ENCODE peak calls at places on chromosomes 6 and 20, in nine cellular contexts. F is upper lobe of left lung; J is H9; P is PC-9; A is dorsolateral prefrontal cortex; T is CD8-positive, alpha-beta T cell; C is testis; K is right lobe of liver; V is A549. I is an unnamed sample.

GRCh38 chr6:118660218-118660569 is 8.8 kb upstream of the CEP85L start:
- DNase-seq in F (no peak), J (no peak), P (no peak), A (no peak), T (peak), C (no peak), K (no peak), V (no peak), I (no peak)

GRCh38 chr6:36301085-36301658 is 31.3 kb downstream of the PNPLA1 start:
- DNase-seq in F (no peak), J (no peak), P (no peak), A (no peak), T (no peak), C (no peak), K (no peak), V (no peak), I (no peak)

GRCh38 chr6:70413829-70414494 is 654 bp downstream of the FAM135A start:
- DNase-seq in F (peak), J (no peak), P (no peak), A (no peak), T (no peak), C (peak), K (no peak), V (peak), I (no peak)

GRCh38 chr6:139194740-139195139 is 59.9 kb downstream of the HECA start:
- DNase-seq in F (no peak), J (no peak), P (no peak), A (no peak), T (no peak), C (no peak), K (no peak), V (no peak), I (no peak)

GRCh38 chr6:130852844-130853554 is 25.8 kb downstream of the SMLR1 start:
- DNase-seq in F (no peak), J (no peak), P (no peak), A (no peak), T (no peak), C (no peak), K (no peak), V (no peak), I (no peak)

GRCh38 chr6:170176621-170177382 is 114.1 kb downstream of the DLL1 start:
- DNase-seq in F (peak), J (no peak), P (no peak), A (peak), T (no peak), C (no peak), K (no peak), V (peak), I (no peak)

GRCh38 chr6:122050226-122050755 is 349.2 kb upstream of the HSF2 start:
- DNase-seq in F (no peak), J (no peak), P (no peak), A (no peak), T (no peak), C (no peak), K (no peak), V (no peak), I (no peak)

GRCh38 chr6:89605861-89606260 is 32.7 kb downstream of the LYRM2 start:
- DNase-seq in F (no peak), J (no peak), P (no peak), A (no peak), T (no peak), C (no peak), K (no peak), V (no peak), I (no peak)

GRCh38 chr6:10633216-10633615 is 61.2 kb downstream of the C6orf52 start:
- DNase-seq in F (no peak), J (no peak), P (peak), A (no peak), T (no peak), C (no peak), K (no peak), V (peak), I (no peak)

GRCh38 chr6:100462396-100462795 is 2.3 kb downstream of the SIM1 start:
- DNase-seq in F (no peak), J (no peak), P (no peak), A (no peak), T (no peak), C (no peak), K (no peak), V (no peak), I (no peak)

GRCh38 chr6:111841822-111842221 is 31.4 kb downstream of the FYN start:
- DNase-seq in F (no peak), J (no peak), P (no peak), A (no peak), T (no peak), C (no peak), K (no peak), V (no peak), I (no peak)

GRCh38 chr6:118469468-118469867 is 78.6 kb upstream of the PLN start:
- DNase-seq in F (no peak), J (no peak), P (peak), A (no peak), T (no peak), C (no peak), K (peak), V (no peak), I (no peak)

GRCh38 chr6:51350308-51350904 is 531.7 kb downstream of the TFAP2B start:
- DNase-seq in F (no peak), J (no peak), P (no peak), A (no peak), T (no peak), C (no peak), K (no peak), V (no peak), I (no peak)

GRCh38 chr20:57079016-57080005 is 187.1 kb downstream of the BMP7 start:
- DNase-seq in F (no peak), J (no peak), P (no peak), A (no peak), T (no peak), C (no peak), K (no peak), V (no peak), I (no peak)

GRCh38 chr6:127561660-127562059 is 15.3 kb upstream of the C6orf58 start:
- DNase-seq in F (no peak), J (no peak), P (peak), A (no peak), T (no peak), C (no peak), K (no peak), V (no peak), I (no peak)

GRCh38 chr6:40550096-40550731 is 37.0 kb downstream of the LRFN2 start:
- DNase-seq in F (no peak), J (no peak), P (no peak), A (no peak), T (no peak), C (peak), K (no peak), V (peak), I (no peak)

GRCh38 chr20:61218886-61219480 is 33.1 kb upstream of the CDH4 start:
- DNase-seq in F (no peak), J (no peak), P (no peak), A (no peak), T (no peak), C (no peak), K (no peak), V (no peak), I (no peak)

GRCh38 chr20:13183005-13183404 is 38.1 kb upstream of the ISM1 start:
- DNase-seq in F (no peak), J (no peak), P (no peak), A (no peak), T (no peak), C (no peak), K (no peak), V (no peak), I (no peak)

GRCh38 chr6:50663806-50664205 is 49.5 kb upstream of the TFAP2D start:
- DNase-seq in F (no peak), J (no peak), P (no peak), A (no peak), T (no peak), C (no peak), K (no peak), V (no peak), I (no peak)

GRCh38 chr6:24980507-24981384 is 45.0 kb upstream of the RIPOR2 start:
- DNase-seq in F (no peak), J (peak), P (peak), A (no peak), T (no peak), C (no peak), K (no peak), V (no peak), I (no peak)

GRCh38 chr6:25175216-25175615 is 104.0 kb upstream of the CARMIL1 start:
- DNase-seq in F (no peak), J (no peak), P (peak), A (no peak), T (no peak), C (no peak), K (no peak), V (no peak), I (no peak)

GRCh38 chr20:14902432-14903089 is 565.1 kb upstream of the FLRT3 start:
- DNase-seq in F (no peak), J (no peak), P (no peak), A (no peak), T (no peak), C (no peak), K (no peak), V (no peak), I (no peak)

GRCh38 chr20:56249244-56249955 is 868 bp downstream of the MC3R start:
- DNase-seq in F (peak), J (peak), P (no peak), A (no peak), T (no peak), C (peak), K (no peak), V (peak), I (no peak)

GRCh38 chr6:123118811-123119210 is 122.8 kb downstream of the CLVS2 start:
- DNase-seq in F (no peak), J (no peak), P (peak), A (no peak), T (no peak), C (no peak), K (no peak), V (no peak), I (no peak)

GRCh38 chr20:34046330-34046729 is 52.6 kb downstream of the RALY start:
- DNase-seq in F (no peak), J (no peak), P (no peak), A (no peak), T (no peak), C (no peak), K (no peak), V (no peak), I (no peak)
- TF ChIP-seq CTCF in F (no peak), J (no peak), P (no peak), A (no peak), T (no peak), C (no peak), K (no peak), V (no peak), I (no peak)

GRCh38 chr6:157244175-157244574 is 79.1 kb downstream of the TMEM242 start:
- DNase-seq in F (no peak), J (no peak), P (no peak), A (no peak), T (no peak), C (no peak), K (no peak), V (no peak), I (no peak)
- H3K27ac ChIP-seq in F (no peak), J (no peak), P (no peak), A (peak), T (no peak), C (no peak), K (no peak), V (no peak), I (peak)

DNA sequence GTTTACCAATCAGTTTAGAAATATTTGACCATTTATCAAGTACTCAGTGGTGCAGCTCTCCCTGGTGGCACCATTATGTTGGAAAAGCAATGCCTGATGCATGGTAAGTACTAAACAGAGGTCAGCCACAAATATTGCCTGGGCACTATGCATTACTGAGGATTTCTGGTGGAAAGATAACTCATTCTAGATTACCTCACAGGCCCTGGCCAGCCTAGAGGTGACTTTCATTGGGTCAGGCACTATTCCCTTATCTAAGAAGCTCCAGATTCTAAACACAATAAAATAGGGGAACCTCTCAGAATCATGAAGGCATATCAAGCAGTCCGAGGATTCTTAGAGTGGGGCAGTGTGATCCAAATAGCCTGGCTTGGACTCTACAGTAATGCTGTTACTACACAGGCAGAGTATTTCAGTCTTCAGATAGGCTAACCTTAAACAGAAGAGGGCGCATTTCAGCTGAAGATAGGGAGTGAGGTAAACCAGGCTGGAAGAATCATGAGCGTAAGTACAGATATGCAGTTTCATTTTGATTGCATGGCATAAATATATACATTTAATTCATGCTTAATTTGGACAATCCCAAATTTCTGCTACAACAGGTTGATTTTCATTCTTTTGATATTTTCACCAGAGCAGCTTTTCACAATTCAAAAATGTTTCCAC is 12.1 kb downstream of the LGSN start:
- DNase-seq in F (no peak), J (no peak), P (no peak), A (no peak), T (no peak), C (no peak), K (no peak), V (peak), I (no peak)
- TF ChIP-seq CTCF in F (no peak), J (peak), P (peak), A (no peak), T (no peak), C (no peak), K (peak), V (peak), I (peak)

GRCh38 chr20:62890444-62890843 is 28.8 kb upstream of the TCFL5 start:
- DNase-seq in F (no peak), J (no peak), P (no peak), A (no peak), T (no peak), C (no peak), K (no peak), V (no peak), I (no peak)
- H3K27ac ChIP-seq in F (no peak), J (no peak), P (no peak), A (no peak), T (no peak), C (no peak), K (no peak), V (no peak), I (no peak)

GRCh38 chr6:35050988-35051330 is 90.2 kb downstream of the TCP11 start:
- DNase-seq in F (no peak), J (no peak), P (no peak), A (no peak), T (no peak), C (no peak), K (no peak), V (no peak), I (no peak)

GRCh38 chr6:35051997-35052583 is 89.0 kb downstream of the TCP11 start:
- DNase-seq in F (no peak), J (no peak), P (no peak), A (no peak), T (no peak), C (no peak), K (no peak), V (no peak), I (no peak)

GRCh38 chr6:35049885-35050284 is 91.3 kb downstream of the TCP11 start:
- DNase-seq in F (no peak), J (no peak), P (no peak), A (peak), T (no peak), C (peak), K (no peak), V (no peak), I (no peak)

GRCh38 chr6:35050291-35050987 is 90.7 kb downstream of the TCP11 start:
- DNase-seq in F (no peak), J (no peak), P (no peak), A (no peak), T (no peak), C (no peak), K (no peak), V (no peak), I (no peak)

DNA sequence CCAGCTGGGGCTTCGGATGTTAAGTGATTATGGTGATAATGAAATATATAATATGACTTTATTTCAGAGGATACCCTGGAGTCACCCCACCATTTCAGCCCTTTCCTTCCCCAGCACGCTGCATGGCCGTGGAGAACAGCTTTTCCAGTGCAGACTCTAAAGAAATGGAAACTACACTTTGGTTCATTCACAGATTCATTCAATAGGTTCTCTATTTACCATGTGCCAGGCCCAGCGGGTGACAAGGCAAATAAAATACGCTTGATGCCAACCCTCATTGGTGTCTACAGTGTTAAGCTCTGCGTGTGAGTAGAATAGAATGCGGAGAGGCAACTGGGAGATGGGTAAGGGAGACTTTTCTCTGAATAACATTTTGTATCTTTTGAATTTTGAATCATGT is 89.7 kb downstream of the TCP11 start:
- DNase-seq in F (no peak), J (no peak), P (no peak), A (no peak), T (no peak), C (no peak), K (no peak), V (no peak), I (no peak)
- TF ChIP-seq CTCF in F (no peak), J (no peak), P (no peak), A (no peak), T (no peak), C (no peak), K (no peak), V (no peak), I (no peak)

GRCh38 chr6:2488578-2488977 is 243.2 kb upstream of the GMDS start:
- DNase-seq in F (no peak), J (no peak), P (no peak), A (no peak), T (no peak), C (no peak), K (no peak), V (no peak), I (no peak)
- H3K27ac ChIP-seq in F (no peak), J (no peak), P (no peak), A (no peak), T (no peak), C (no peak), K (no peak), V (no peak), I (no peak)

DNA sequence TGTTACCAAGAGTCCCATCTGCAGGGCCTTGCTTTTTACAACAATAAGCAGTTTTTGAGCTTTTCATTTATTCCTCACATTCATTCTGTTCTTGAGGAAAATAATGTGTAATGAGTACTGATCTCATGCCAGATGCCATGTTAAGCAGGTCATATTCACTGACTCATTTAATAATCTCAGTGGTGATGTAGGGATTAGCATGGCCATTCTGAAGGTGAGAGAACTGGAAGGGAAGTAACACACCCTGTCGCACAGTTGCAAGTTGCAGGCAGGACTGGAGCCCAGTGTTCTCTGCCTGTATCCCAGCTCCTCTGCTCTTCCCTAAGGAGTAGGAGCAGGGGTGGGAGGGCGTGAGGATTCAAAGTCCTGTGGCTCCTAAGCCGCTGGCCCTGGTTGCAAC is 5.6 kb downstream of the PCIF1 start:
- DNase-seq in F (no peak), J (no peak), P (no peak), A (no peak), T (no peak), C (no peak), K (no peak), V (no peak), I (no peak)
- TF ChIP-seq CTCF in F (no peak), J (no peak), P (no peak), A (no peak), T (no peak), C (no peak), K (no peak), V (no peak), I (no peak)

GRCh38 chr6:56518995-56519767 is 123.5 kb downstream of the DST start:
- DNase-seq in F (no peak), J (no peak), P (no peak), A (no peak), T (no peak), C (no peak), K (no peak), V (no peak), I (no peak)
- H3K27ac ChIP-seq in F (peak), J (no peak), P (no peak), A (no peak), T (no peak), C (no peak), K (peak), V (no peak), I (no peak)

GRCh38 chr6:135938588-135939215 is 87.2 kb downstream of the PDE7B start:
- DNase-seq in F (no peak), J (no peak), P (no peak), A (no peak), T (no peak), C (peak), K (no peak), V (no peak), I (no peak)
- TF ChIP-seq CTCF in F (no peak), J (peak), P (peak), A (peak), T (no peak), C (no peak), K (peak), V (peak), I (no peak)

DNA sequence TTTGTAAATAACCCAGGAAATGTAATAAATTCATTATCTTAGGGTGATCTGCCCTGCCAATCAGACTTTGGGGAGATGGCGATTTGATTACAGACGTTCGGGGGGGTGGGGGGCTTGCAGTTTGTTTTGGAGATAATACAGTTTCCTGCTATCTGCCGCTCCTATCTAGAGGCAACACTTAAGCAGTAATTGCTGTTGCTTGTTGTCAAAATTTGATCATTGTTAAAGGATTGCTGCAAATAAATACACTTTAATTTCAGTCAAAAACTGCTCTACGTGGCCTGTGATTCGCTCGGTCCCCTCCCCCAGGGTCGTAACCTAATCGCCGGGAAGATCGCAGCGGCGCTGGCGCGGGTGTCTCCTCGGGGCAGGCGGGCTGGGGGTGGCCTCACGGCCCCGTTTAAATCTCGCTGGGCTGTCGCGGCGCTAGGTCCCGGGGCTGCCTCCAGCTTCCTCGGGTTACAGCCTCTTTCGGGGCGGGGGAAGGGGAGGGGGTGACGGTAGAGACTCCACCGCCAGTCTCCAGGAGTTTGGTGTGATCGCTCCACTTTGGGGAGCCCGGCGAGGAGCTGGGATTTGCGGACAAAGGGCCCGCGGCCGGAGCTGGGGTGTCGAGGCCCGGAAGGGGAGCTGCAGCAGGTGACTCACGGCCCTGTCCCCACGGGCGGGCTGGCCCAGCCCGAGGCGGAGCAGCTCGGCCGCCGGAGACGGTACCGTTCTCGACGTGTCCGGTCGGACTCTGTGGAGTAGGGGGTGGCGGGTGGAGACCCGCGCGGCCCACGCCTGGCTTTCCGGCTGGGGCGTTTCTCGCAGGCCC is 4.1 kb downstream of the FOXC1 start:
- DNase-seq in F (peak), J (peak), P (no peak), A (no peak), T (no peak), C (no peak), K (no peak), V (no peak), I (no peak)
- H3K27ac ChIP-seq in F (no peak), J (no peak), P (peak), A (peak), T (no peak), C (peak), K (no peak), V (peak), I (peak)